ENCODE peak calls at places on chromosomes 13 and 19, in nine cellular contexts. W is HL-60, K is ovary, Q is left colon, X is endodermal cell, F is lower leg skin, N is NCI-H526, L is A549, T is H9. B is an unnamed sample.

GRCh38 chr13:50410921-50411712 is 395.9 kb downstream of the KCNRG start:
- DNase-seq in W (no peak), K (no peak), Q (no peak), X (peak; percentile 65), F (no peak), N (no peak), L (peak; percentile 54), T (no peak), B (no peak)

GRCh38 chr19:30402790-30403189 is 30.6 kb downstream of the ZNF536 start:
- DNase-seq in W (no peak), K (no peak), Q (no peak), X (no peak), F (peak; percentile 56), N (peak; percentile 92), L (no peak), T (no peak), B (no peak)

GRCh38 chr13:78323848-78324247 is 279.5 kb downstream of the POU4F1 start:
- DNase-seq in W (no peak), K (no peak), Q (no peak), X (no peak), F (no peak), N (no peak), L (no peak), T (no peak), B (no peak)

GRCh38 chr19:47663911-47664771 is 49.1 kb upstream of the EHD2 start:
- DNase-seq in W (peak; percentile 67), K (peak; percentile 61), Q (peak; percentile 31), X (no peak), F (peak; percentile 93), N (no peak), L (peak; percentile 44), T (no peak), B (no peak)

GRCh38 chr13:50369646-50370045 is 354.4 kb downstream of the KCNRG start:
- DNase-seq in W (no peak), K (no peak), Q (no peak), X (no peak), F (no peak), N (no peak), L (no peak), T (no peak), B (no peak)

GRCh38 chr19:14150041-14150769 is 13.8 kb upstream of the ASF1B start:
- DNase-seq in W (no peak), K (no peak), Q (peak; percentile 14), X (no peak), F (no peak), N (no peak), L (no peak), T (no peak), B (peak; percentile 46)

GRCh38 chr13:28161370-28161769 is 23.0 kb downstream of the PAN3 start:
- DNase-seq in W (no peak), K (no peak), Q (peak; percentile 33), X (peak; percentile 68), F (no peak), N (peak; percentile 85), L (no peak), T (peak; percentile 38), B (no peak)

GRCh38 chr19:16888629-16889371 is at the start of gene F2RL3:
- DNase-seq in W (peak; percentile 71), K (peak; percentile 64), Q (peak; percentile 51), X (no peak), F (peak; percentile 91), N (no peak), L (no peak), T (no peak), B (peak; percentile 78)

B was measured in GM20000.